ENCODE peak calls at places on chromosomes 16 and 17, in seven cellular contexts. N is mesenchymal stem cell, M is H9, Q is neuronal stem cell, R is H1, A is mesendoderm, W is trophoblast cell. Z is an unnamed sample.

GRCh38 chr16:82832861-82833260 is 206.1 kb downstream of the CDH13 start:
- DNase-seq in Q (no peak), M (no peak), W (no peak), A (no peak), N (peak), R (no peak), Z (peak)

GRCh38 chr17:70109497-70109896 is 34.5 kb downstream of the KCNJ16 start:
- DNase-seq in M (no peak), Q (no peak), R (no peak), A (no peak), N (no peak), W (no peak), Z (no peak)

GRCh38 chr16:66360624-66361324 is 5.7 kb upstream of the CDH5 start:
- DNase-seq in R (no peak), Q (no peak), W (no peak), A (no peak), N (no peak), M (no peak), Z (no peak)

GRCh38 chr17:7845359-7846062 is 9.4 kb upstream of the TMEM88 start:
- DNase-seq in Q (no peak), M (no peak), W (no peak), A (no peak), R (no peak), N (no peak), Z (no peak)

GRCh38 chr16:17204248-17205043 is 266.3 kb downstream of the XYLT1 start:
- DNase-seq in N (no peak), R (no peak), A (no peak), W (no peak), M (no peak), Q (no peak), Z (no peak)

GRCh38 chr17:71496552-71496951 is 624.3 kb upstream of the SOX9 start:
- DNase-seq in N (peak), Q (no peak), R (no peak), M (no peak), A (no peak), W (no peak), Z (peak)

GRCh38 chr16:89629827-89630610 is 16.6 kb downstream of the DPEP1 start:
- DNase-seq in N (no peak), W (peak), A (no peak), R (no peak), M (no peak), Q (no peak), Z (no peak)

GRCh38 chr17:72351884-72352346 is 231.1 kb downstream of the SOX9 start:
- DNase-seq in A (peak), Q (no peak), R (no peak), W (no peak), N (no peak), M (peak), Z (no peak)

GRCh38 chr16:67030221-67030962 is 1.4 kb downstream of the CBFB start:
- DNase-seq in R (no peak), A (no peak), M (no peak), Q (no peak), W (no peak), N (no peak), Z (no peak)

GRCh38 chr17:17888821-17889220 is 52.0 kb upstream of the SREBF1 start:
- DNase-seq in M (peak), N (no peak), Q (no peak), R (no peak), A (peak), W (no peak), Z (peak)

DNA sequence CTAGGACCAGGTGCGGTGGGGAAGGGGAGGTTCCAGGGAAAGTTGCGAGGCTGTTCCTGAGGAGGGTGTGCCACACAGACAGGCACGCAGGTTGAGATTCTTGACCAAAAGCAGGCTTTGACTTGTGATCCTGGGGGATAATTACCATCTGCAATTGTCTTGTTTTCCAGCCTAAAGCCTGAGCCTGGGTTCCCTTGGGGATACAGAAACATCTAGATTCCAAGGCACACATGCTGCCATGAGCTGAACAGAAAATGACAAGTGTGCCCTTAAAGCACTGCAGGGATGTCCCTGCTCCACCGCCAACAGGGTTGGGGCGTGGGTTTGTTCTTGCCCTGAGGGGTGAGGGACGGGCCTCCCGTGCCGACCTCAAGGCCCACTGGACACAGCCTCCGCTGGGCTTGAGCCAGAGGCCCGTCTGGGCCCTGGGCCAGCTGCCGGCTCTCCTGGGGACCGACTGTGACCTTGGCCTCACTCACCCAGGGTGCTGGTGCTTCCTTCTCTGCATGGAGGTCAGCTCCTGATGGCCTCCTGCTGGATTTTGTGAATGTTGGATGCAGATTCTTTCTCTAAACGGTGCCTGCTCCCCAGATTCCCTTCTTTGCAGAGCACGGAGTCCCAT is 14.0 kb downstream of the CA5A start:
- DNase-seq in W (no peak), R (no peak), M (no peak), N (no peak), Q (no peak), A (no peak), Z (no peak)
- H2BK120ac ChIP-seq in W (no peak), R (no peak), M (no peak), N (no peak), Q (no peak), A (no peak), Z (no peak)

GRCh38 chr16:81060576-81061306 is 16.3 kb downstream of the C16orf46 start:
- DNase-seq in R (no peak), M (no peak), Q (no peak), A (no peak), W (no peak), N (no peak), Z (no peak)
- H2BK120ac ChIP-seq in R (no peak), M (no peak), Q (no peak), A (no peak), W (no peak), N (no peak), Z (no peak)

GRCh38 chr17:50090071-50090470 is 5.1 kb upstream of the PDK2 start:
- DNase-seq in Q (no peak), N (no peak), W (no peak), M (no peak), R (no peak), A (no peak), Z (no peak)
- H2BK120ac ChIP-seq in Q (no peak), N (no peak), W (no peak), M (no peak), R (no peak), A (no peak), Z (no peak)

GRCh38 chr17:82252511-82253178 is 20.9 kb downstream of the CSNK1D start:
- DNase-seq in A (no peak), M (no peak), N (no peak), Q (no peak), R (no peak), W (peak), Z (no peak)
- H2BK120ac ChIP-seq in A (no peak), M (no peak), N (no peak), Q (no peak), R (no peak), W (no peak), Z (no peak)

DNA sequence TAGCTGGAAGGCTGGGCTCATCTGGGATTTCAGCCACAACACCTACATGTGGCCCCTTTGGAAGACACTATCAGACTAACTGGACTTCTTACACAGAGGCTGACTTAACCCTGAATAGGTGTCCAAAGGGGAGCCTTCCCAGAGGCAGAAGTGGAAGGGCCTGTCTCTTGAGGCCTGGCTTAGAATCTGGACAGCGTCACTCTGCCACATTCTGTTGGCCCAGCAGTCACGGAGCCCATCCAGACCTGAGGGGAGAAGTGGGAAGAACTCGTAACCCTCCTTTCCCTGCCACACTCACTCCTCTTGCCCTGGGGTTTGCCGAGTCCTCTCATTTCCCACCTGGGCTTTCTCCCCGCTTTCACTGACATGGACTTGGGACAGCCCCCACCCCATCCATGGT is 170.5 kb downstream of the C16orf95 start:
- DNase-seq in R (no peak), Q (no peak), M (no peak), A (no peak), N (no peak), W (no peak), Z (no peak)
- H2BK120ac ChIP-seq in R (no peak), Q (no peak), M (no peak), A (no peak), N (no peak), W (no peak), Z (no peak)

GRCh38 chr16:49767998-49768397 is 87.9 kb downstream of the ZNF423 start:
- DNase-seq in R (no peak), M (no peak), A (no peak), N (no peak), W (no peak), Q (no peak), Z (no peak)
- H2BK120ac ChIP-seq in R (no peak), M (no peak), A (no peak), N (no peak), W (no peak), Q (no peak), Z (no peak)